ENCODE peak calls at places on chromosomes 13 and 19, in seven cellular contexts. One of them, this sample, is unnamed.

GRCh38 chr13:48585456-48585840 is 52.6 kb upstream of the RCBTB2 start:
- DNase-seq in ascending aorta: no peak
- DNase-seq in left lung: no peak
- DNase-seq in thoracic aorta: no peak
- DNase-seq in CD8-positive, alpha-beta memory T cell: no peak
- DNase-seq in left ventricle myocardium inferior: no peak
- DNase-seq in tibial artery: no peak
- DNase-seq in this sample: no peak

GRCh38 chr13:21696865-21697448 is 26.1 kb downstream of the FGF9 start:
- DNase-seq in left lung: no peak
- DNase-seq in thoracic aorta: no peak
- DNase-seq in CD8-positive, alpha-beta memory T cell: no peak
- DNase-seq in tibial artery: no peak
- DNase-seq in left ventricle myocardium inferior: no peak
- DNase-seq in ascending aorta: no peak
- DNase-seq in this sample: no peak

GRCh38 chr13:95153647-95154405 is 147.4 kb downstream of the ABCC4 start:
- DNase-seq in ascending aorta: no peak
- DNase-seq in left lung: no peak
- DNase-seq in left ventricle myocardium inferior: no peak
- DNase-seq in CD8-positive, alpha-beta memory T cell: no peak
- DNase-seq in tibial artery: no peak
- DNase-seq in thoracic aorta: no peak
- DNase-seq in this sample: no peak

GRCh38 chr13:32645854-32646253 is 59.6 kb downstream of the PDS5B start:
- DNase-seq in tibial artery: no peak
- DNase-seq in left lung: no peak
- DNase-seq in thoracic aorta: no peak
- DNase-seq in left ventricle myocardium inferior: no peak
- DNase-seq in ascending aorta: no peak
- DNase-seq in CD8-positive, alpha-beta memory T cell: no peak
- DNase-seq in this sample: no peak

GRCh38 chr19:29188704-29189375 is 24.1 kb downstream of the UQCRFS1 start:
- DNase-seq in left lung: no peak
- DNase-seq in tibial artery: no peak
- DNase-seq in ascending aorta: no peak
- DNase-seq in CD8-positive, alpha-beta memory T cell: no peak
- DNase-seq in thoracic aorta: no peak
- DNase-seq in left ventricle myocardium inferior: no peak
- DNase-seq in this sample: no peak

GRCh38 chr19:35715355-35715809 is 2.4 kb upstream of the KMT2B start:
- DNase-seq in CD8-positive, alpha-beta memory T cell: no peak
- DNase-seq in tibial artery: no peak
- DNase-seq in left ventricle myocardium inferior: no peak
- DNase-seq in ascending aorta: no peak
- DNase-seq in left lung: no peak
- DNase-seq in thoracic aorta: no peak
- DNase-seq in this sample: no peak

GRCh38 chr13:27338207-27338606 is 67.6 kb downstream of the RASL11A start:
- DNase-seq in thoracic aorta: no peak
- DNase-seq in left ventricle myocardium inferior: no peak
- DNase-seq in tibial artery: no peak
- DNase-seq in left lung: no peak
- DNase-seq in ascending aorta: no peak
- DNase-seq in CD8-positive, alpha-beta memory T cell: no peak
- DNase-seq in this sample: no peak

GRCh38 chr19:23787106-23787505 is 28.4 kb upstream of the ZNF681 start:
- DNase-seq in CD8-positive, alpha-beta memory T cell: no peak
- DNase-seq in tibial artery: no peak
- DNase-seq in left lung: no peak
- DNase-seq in ascending aorta: no peak
- DNase-seq in thoracic aorta: no peak
- DNase-seq in left ventricle myocardium inferior: no peak
- DNase-seq in this sample: no peak

GRCh38 chr19:39554701-39555311 is 14.8 kb upstream of the EID2 start:
- DNase-seq in ascending aorta: no peak
- DNase-seq in tibial artery: no peak
- DNase-seq in thoracic aorta: no peak
- DNase-seq in left ventricle myocardium inferior: no peak
- DNase-seq in left lung: no peak
- DNase-seq in CD8-positive, alpha-beta memory T cell: no peak
- DNase-seq in this sample: no peak

GRCh38 chr19:56866563-56866962 is 26.0 kb upstream of the PEG3 start:
- DNase-seq in CD8-positive, alpha-beta memory T cell: no peak
- DNase-seq in tibial artery: no peak
- DNase-seq in ascending aorta: no peak
- DNase-seq in left lung: no peak
- DNase-seq in left ventricle myocardium inferior: no peak
- DNase-seq in thoracic aorta: no peak
- DNase-seq in this sample: no peak

GRCh38 chr13:36057041-36057440 is 74.1 kb downstream of the DCLK1 start:
- DNase-seq in thoracic aorta: no peak
- DNase-seq in ascending aorta: no peak
- DNase-seq in left lung: no peak
- DNase-seq in CD8-positive, alpha-beta memory T cell: no peak
- DNase-seq in left ventricle myocardium inferior: no peak
- DNase-seq in tibial artery: no peak
- DNase-seq in this sample: no peak

GRCh38 chr13:23718916-23719470 is 148.8 kb downstream of the TNFRSF19 start:
- DNase-seq in CD8-positive, alpha-beta memory T cell: no peak
- DNase-seq in thoracic aorta: no peak
- DNase-seq in left lung: no peak
- DNase-seq in left ventricle myocardium inferior: no peak
- DNase-seq in ascending aorta: no peak
- DNase-seq in tibial artery: no peak
- DNase-seq in this sample: no peak

GRCh38 chr13:23724196-23724970 is 154.2 kb downstream of the TNFRSF19 start:
- DNase-seq in ascending aorta: no peak
- DNase-seq in CD8-positive, alpha-beta memory T cell: no peak
- DNase-seq in tibial artery: no peak
- DNase-seq in thoracic aorta: no peak
- DNase-seq in left ventricle myocardium inferior: no peak
- DNase-seq in left lung: no peak
- DNase-seq in this sample: no peak

GRCh38 chr13:23722726-23723453 is 152.7 kb downstream of the TNFRSF19 start:
- DNase-seq in thoracic aorta: no peak
- DNase-seq in tibial artery: no peak
- DNase-seq in CD8-positive, alpha-beta memory T cell: no peak
- DNase-seq in left lung: no peak
- DNase-seq in ascending aorta: no peak
- DNase-seq in left ventricle myocardium inferior: no peak
- DNase-seq in this sample: no peak

GRCh38 chr13:23725922-23726321 is 155.7 kb downstream of the TNFRSF19 start:
- DNase-seq in CD8-positive, alpha-beta memory T cell: no peak
- DNase-seq in left ventricle myocardium inferior: no peak
- DNase-seq in ascending aorta: no peak
- DNase-seq in left lung: no peak
- DNase-seq in thoracic aorta: no peak
- DNase-seq in tibial artery: no peak
- DNase-seq in this sample: no peak

DNA sequence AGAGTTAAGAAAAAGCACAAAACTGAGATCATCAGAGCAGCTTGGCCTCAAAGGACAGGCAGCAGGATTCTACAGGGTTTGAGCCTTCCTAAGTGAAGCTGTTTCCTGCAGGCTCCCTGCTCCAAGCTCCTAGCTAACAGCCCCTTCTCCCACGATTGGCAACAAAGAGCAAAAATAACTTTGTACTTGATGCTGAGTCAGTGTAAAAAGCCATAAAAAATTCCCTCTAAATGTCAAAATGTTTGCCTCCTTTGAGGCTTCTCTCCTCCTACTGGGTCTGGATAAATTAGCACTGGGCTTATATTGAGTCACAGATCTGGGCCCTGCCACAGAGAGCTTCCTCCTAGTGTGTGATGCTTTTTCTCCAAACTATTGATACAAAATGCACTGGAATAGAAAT is 153.3 kb downstream of the TNFRSF19 start:
- DNase-seq in tibial artery: no peak
- DNase-seq in left lung: no peak
- DNase-seq in CD8-positive, alpha-beta memory T cell: no peak
- DNase-seq in left ventricle myocardium inferior: no peak
- DNase-seq in ascending aorta: no peak
- DNase-seq in thoracic aorta: no peak
- DNase-seq in this sample: no peak
- H3K27ac ChIP-seq in tibial artery: peak overlapping the region; percentile 39
- H3K27ac ChIP-seq in left lung: peak overlapping the region; percentile 62
- H3K27ac ChIP-seq in CD8-positive, alpha-beta memory T cell: no peak overlapping the region
- H3K27ac ChIP-seq in left ventricle myocardium inferior: peak overlapping the region; percentile 40
- H3K27ac ChIP-seq in ascending aorta: no peak overlapping the region
- H3K27ac ChIP-seq in thoracic aorta: peak overlapping the region; percentile 25
- H3K27ac ChIP-seq in this sample: no peak overlapping the region

GRCh38 chr13:20498659-20499058 is 27.0 kb downstream of the CRYL1 start:
- DNase-seq in ascending aorta: no peak
- DNase-seq in left ventricle myocardium inferior: no peak
- DNase-seq in CD8-positive, alpha-beta memory T cell: no peak
- DNase-seq in tibial artery: no peak
- DNase-seq in left lung: no peak
- DNase-seq in thoracic aorta: no peak
- DNase-seq in this sample: no peak

GRCh38 chr13:20501548-20501947 is 24.1 kb downstream of the CRYL1 start:
- DNase-seq in left lung: no peak
- DNase-seq in left ventricle myocardium inferior: no peak
- DNase-seq in ascending aorta: no peak
- DNase-seq in tibial artery: no peak
- DNase-seq in thoracic aorta: no peak
- DNase-seq in CD8-positive, alpha-beta memory T cell: no peak
- DNase-seq in this sample: no peak

GRCh38 chr13:20499986-20500385 is 25.7 kb downstream of the CRYL1 start:
- DNase-seq in tibial artery: no peak
- DNase-seq in CD8-positive, alpha-beta memory T cell: no peak
- DNase-seq in ascending aorta: no peak
- DNase-seq in left lung: no peak
- DNase-seq in thoracic aorta: no peak
- DNase-seq in left ventricle myocardium inferior: no peak
- DNase-seq in this sample: no peak

GRCh38 chr13:20503088-20504083 is 22.3 kb downstream of the CRYL1 start:
- DNase-seq in left ventricle myocardium inferior: no peak
- DNase-seq in tibial artery: no peak
- DNase-seq in CD8-positive, alpha-beta memory T cell: no peak
- DNase-seq in ascending aorta: no peak
- DNase-seq in left lung: no peak
- DNase-seq in thoracic aorta: no peak
- DNase-seq in this sample: no peak

GRCh38 chr13:20501139-20501538 is 24.5 kb downstream of the CRYL1 start:
- DNase-seq in ascending aorta: no peak
- DNase-seq in CD8-positive, alpha-beta memory T cell: no peak
- DNase-seq in thoracic aorta: no peak
- DNase-seq in left ventricle myocardium inferior: no peak
- DNase-seq in left lung: no peak
- DNase-seq in tibial artery: no peak
- DNase-seq in this sample: no peak
- H3K4me3 ChIP-seq in ascending aorta: no peak overlapping the region
- H3K4me3 ChIP-seq in CD8-positive, alpha-beta memory T cell: no peak overlapping the region
- H3K4me3 ChIP-seq in thoracic aorta: no peak overlapping the region
- H3K4me3 ChIP-seq in left ventricle myocardium inferior: no peak overlapping the region
- H3K4me3 ChIP-seq in left lung: no peak overlapping the region
- H3K4me3 ChIP-seq in tibial artery: no peak overlapping the region
- H3K4me3 ChIP-seq in this sample: no peak overlapping the region

GRCh38 chr19:45547965-45548609 is 36.5 kb downstream of the OPA3 start:
- DNase-seq in left lung: no peak
- DNase-seq in tibial artery: no peak
- DNase-seq in CD8-positive, alpha-beta memory T cell: no peak
- DNase-seq in ascending aorta: no peak
- DNase-seq in thoracic aorta: no peak
- DNase-seq in left ventricle myocardium inferior: no peak
- DNase-seq in this sample: no peak

GRCh38 chr19:45547211-45547770 is 37.3 kb downstream of the OPA3 start:
- DNase-seq in ascending aorta: no peak
- DNase-seq in tibial artery: no peak
- DNase-seq in thoracic aorta: no peak
- DNase-seq in CD8-positive, alpha-beta memory T cell: no peak
- DNase-seq in left ventricle myocardium inferior: no peak
- DNase-seq in left lung: no peak
- DNase-seq in this sample: no peak

GRCh38 chr19:45539460-45539859 is 32.2 kb downstream of the VASP start:
- DNase-seq in CD8-positive, alpha-beta memory T cell: no peak
- DNase-seq in ascending aorta: no peak
- DNase-seq in left ventricle myocardium inferior: no peak
- DNase-seq in tibial artery: no peak
- DNase-seq in thoracic aorta: no peak
- DNase-seq in left lung: no peak
- DNase-seq in this sample: no peak

DNA sequence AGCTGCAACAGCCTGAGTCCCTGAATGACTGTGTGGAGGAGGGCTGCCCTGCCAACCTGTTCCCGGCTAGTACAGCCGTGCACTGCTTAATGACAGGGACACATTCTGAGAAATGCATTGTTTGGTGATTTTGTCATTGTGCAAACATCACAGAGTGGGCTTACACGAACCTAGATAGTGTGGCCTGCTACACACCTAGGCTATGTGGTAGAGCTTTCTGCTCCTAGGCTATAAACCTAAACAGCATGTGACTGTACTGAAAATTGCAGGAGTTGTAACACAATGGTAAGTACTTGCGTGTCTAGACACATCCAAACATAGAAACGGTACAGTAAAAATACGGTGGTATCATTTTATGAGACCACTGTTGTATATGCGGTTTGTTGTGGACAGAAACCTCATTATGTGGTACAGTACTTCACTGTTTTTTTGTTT is 35.0 kb downstream of the VASP start:
- DNase-seq in thoracic aorta: no peak
- DNase-seq in left lung: no peak
- DNase-seq in ascending aorta: no peak
- DNase-seq in left ventricle myocardium inferior: no peak
- DNase-seq in tibial artery: no peak
- DNase-seq in CD8-positive, alpha-beta memory T cell: no peak
- DNase-seq in this sample: no peak
- H3K27ac ChIP-seq in thoracic aorta: no peak overlapping the region
- H3K27ac ChIP-seq in left lung: no peak overlapping the region
- H3K27ac ChIP-seq in ascending aorta: no peak overlapping the region
- H3K27ac ChIP-seq in left ventricle myocardium inferior: no peak overlapping the region
- H3K27ac ChIP-seq in tibial artery: no peak overlapping the region
- H3K27ac ChIP-seq in CD8-positive, alpha-beta memory T cell: no peak overlapping the region
- H3K27ac ChIP-seq in this sample: no peak overlapping the region

GRCh38 chr19:54473983-54474382 is 887 bp upstream of the CDC42EP5 start:
- DNase-seq in left ventricle myocardium inferior: no peak
- DNase-seq in CD8-positive, alpha-beta memory T cell: no peak
- DNase-seq in left lung: no peak
- DNase-seq in ascending aorta: no peak
- DNase-seq in thoracic aorta: no peak
- DNase-seq in tibial artery: no peak
- DNase-seq in this sample: no peak

GRCh38 chr19:54470991-54471782 is 1.9 kb downstream of the CDC42EP5 start:
- DNase-seq in tibial artery: no peak
- DNase-seq in left lung: peak; percentile 76
- DNase-seq in thoracic aorta: no peak
- DNase-seq in left ventricle myocardium inferior: peak; percentile 52
- DNase-seq in CD8-positive, alpha-beta memory T cell: no peak
- DNase-seq in ascending aorta: no peak
- DNase-seq in this sample: no peak

GRCh38 chr19:54469496-54469934 is 3.6 kb downstream of the CDC42EP5 start:
- DNase-seq in left lung: no peak
- DNase-seq in left ventricle myocardium inferior: peak; percentile 67
- DNase-seq in ascending aorta: no peak
- DNase-seq in CD8-positive, alpha-beta memory T cell: no peak
- DNase-seq in tibial artery: no peak
- DNase-seq in thoracic aorta: no peak
- DNase-seq in this sample: no peak

GRCh38 chr19:54473071-54473941 is at the start of gene CDC42EP5:
- DNase-seq in thoracic aorta: no peak
- DNase-seq in left ventricle myocardium inferior: peak; percentile 82
- DNase-seq in CD8-positive, alpha-beta memory T cell: no peak
- DNase-seq in ascending aorta: no peak
- DNase-seq in left lung: no peak
- DNase-seq in tibial artery: peak; percentile 76
- DNase-seq in this sample: no peak

GRCh38 chr19:54470276-54470887 is 2.7 kb downstream of the CDC42EP5 start:
- DNase-seq in thoracic aorta: no peak
- DNase-seq in CD8-positive, alpha-beta memory T cell: no peak
- DNase-seq in left ventricle myocardium inferior: no peak
- DNase-seq in tibial artery: no peak
- DNase-seq in ascending aorta: no peak
- DNase-seq in left lung: no peak
- DNase-seq in this sample: no peak
- H3K4me3 ChIP-seq in thoracic aorta: peak overlapping the region; percentile 80
- H3K4me3 ChIP-seq in CD8-positive, alpha-beta memory T cell: no peak overlapping the region
- H3K4me3 ChIP-seq in left ventricle myocardium inferior: peak overlapping the region; percentile 68
- H3K4me3 ChIP-seq in tibial artery: no peak overlapping the region
- H3K4me3 ChIP-seq in ascending aorta: peak overlapping the region; percentile 54
- H3K4me3 ChIP-seq in left lung: no peak overlapping the region
- H3K4me3 ChIP-seq in this sample: no peak overlapping the region